ENCODE peak calls at places on chromosomes 2 and 18, in seven cellular contexts. Q is NCI-H226; X is progenitor cell of endocrine pancreas; V is activated T-helper 1 cell treated with anti-CD3 and anti-CD28 coated beads, Interleukin-12 subunit alpha, Interleukin-12 subunit beta, Interleukin-2, Interleukin-4 antibody, amounts not matched to agents 30 ng/mL and 10 ng/mL and 1 ng/mL, durations not matched to agents 14 hours and 24 hours and 36 hours; O is B cell; M is stimulated activated CD4-positive, alpha-beta T cell treated with anti-CD3 and anti-CD28 coated beads, Interleukin-15, amount 100 ng/mL, for 24 hours; F is C1 segment of cervical spinal cord. Z is an unnamed sample.

GRCh38 chr2:121617042-121617599 is 32.1 kb downstream of the CLASP1 start:
- DNase-seq in Q (no peak), X (no peak), V (no peak), O (no peak), M (no peak), F (no peak), Z (no peak)

GRCh38 chr2:96805026-96805425 is 11.0 kb upstream of the CNNM3 start:
- DNase-seq in Q (no peak), X (no peak), V (no peak), O (no peak), M (no peak), F (no peak), Z (no peak)

GRCh38 chr18:2515408-2515807 is 55.9 kb downstream of the METTL4 start:
- DNase-seq in Q (peak; percentile 88), X (no peak), V (no peak), O (no peak), M (no peak), F (no peak), Z (peak; percentile 78)

GRCh38 chr2:201183373-201183742 is 417 bp downstream of the CASP10 start:
- DNase-seq in Q (no peak), X (no peak), V (no peak), O (no peak), M (no peak), F (no peak), Z (no peak)

GRCh38 chr2:105142239-105142638 is 99.3 kb upstream of the GPR45 start:
- DNase-seq in Q (no peak), X (no peak), V (no peak), O (no peak), M (no peak), F (no peak), Z (no peak)

GRCh38 chr2:125959047-125959446 is 696.9 kb upstream of the GYPC start:
- DNase-seq in Q (no peak), X (no peak), V (no peak), O (no peak), M (no peak), F (no peak), Z (no peak)

GRCh38 chr2:152098798-152099654 is at the start of gene CACNB4:
- DNase-seq in Q (no peak), X (no peak), V (no peak), O (peak; percentile 59), M (peak; percentile 30), F (no peak), Z (peak; percentile 25)

GRCh38 chr2:102266204-102266603 is 45.2 kb upstream of the IL1RL1 start:
- DNase-seq in Q (no peak), X (no peak), V (no peak), O (no peak), M (no peak), F (no peak), Z (peak; percentile 68)

GRCh38 chr2:2577366-2577765 is 246.3 kb upstream of the MYT1L start:
- DNase-seq in Q (no peak), X (no peak), V (no peak), O (no peak), M (no peak), F (peak; percentile 60), Z (peak; percentile 23)

GRCh38 chr2:59957539-59957938 is 595.9 kb downstream of the BCL11A start:
- DNase-seq in Q (no peak), X (no peak), V (no peak), O (no peak), M (no peak), F (no peak), Z (peak; percentile 5)

GRCh38 chr2:35508601-35509000 is 847.0 kb upstream of the CRIM1 start:
- DNase-seq in Q (no peak), X (no peak), V (no peak), O (no peak), M (no peak), F (no peak), Z (no peak)

Z was measured in myocyte.